ENCODE peak calls at places on chromosomes 4 and X, in ten cellular contexts. K is lung; U is effector memory CD4-positive, alpha-beta T cell; B is dorsolateral prefrontal cortex; E is ovary; N is breast epithelium; O is fibroblast of lung; T is CD4-positive, alpha-beta T cell; M is psoas muscle; D is A549. Z is an unnamed sample.

GRCh38 chr4:107939307-107939706 is 8.0 kb downstream of the CYP2U1 start:
- DNase-seq in M (no peak), O (no peak), U (no peak), E (no peak), B (no peak), N (no peak), K (no peak), D (no peak), T (no peak), Z (no peak)

GRCh38 chr4:41590591-41590990 is 52.6 kb downstream of the LIMCH1 start:
- DNase-seq in B (no peak), U (no peak), M (no peak), E (no peak), O (no peak), T (no peak), D (no peak), K (peak), N (peak), Z (no peak)

GRCh38 chr4:40180356-40180755 is 16.5 kb upstream of the RHOH start:
- DNase-seq in U (no peak), E (no peak), O (peak), N (no peak), T (no peak), M (no peak), K (no peak), B (no peak), D (peak), Z (no peak)

GRCh38 chrX:105752334-105752733 is 70.0 kb upstream of the NRK start:
- DNase-seq in T (no peak), N (no peak), B (no peak), K (no peak), O (no peak), U (no peak), D (peak), M (no peak), E (no peak), Z (no peak)

GRCh38 chr4:142550955-142551354 is 295.1 kb downstream of the INPP4B start:
- DNase-seq in E (no peak), O (no peak), K (no peak), M (no peak), D (no peak), U (no peak), T (no peak), B (no peak), N (no peak), Z (no peak)

GRCh38 chrX:17654116-17654515 is 83.2 kb upstream of the SCML1 start:
- DNase-seq in U (peak), D (no peak), T (no peak), B (no peak), K (no peak), M (no peak), E (no peak), O (no peak), N (no peak), Z (no peak)

GRCh38 chr4:74999714-75000309 is 66.9 kb downstream of the PARM1 start:
- DNase-seq in K (no peak), U (no peak), T (no peak), B (no peak), E (no peak), D (no peak), N (no peak), O (no peak), M (no peak), Z (no peak)

GRCh38 chr4:77349361-77349760 is 192.4 kb downstream of the CCNG2 start:
- DNase-seq in D (no peak), N (no peak), O (no peak), E (no peak), M (no peak), T (no peak), U (no peak), K (no peak), B (no peak), Z (no peak)

GRCh38 chr4:160180206-160180605 is 1077.3 kb downstream of the RAPGEF2 start:
- DNase-seq in O (no peak), N (no peak), K (no peak), D (peak), B (no peak), E (no peak), T (no peak), U (no peak), M (no peak), Z (no peak)

GRCh38 chrX:138037548-138037947 is 471.6 kb downstream of the ZIC3 start:
- DNase-seq in O (no peak), U (no peak), E (no peak), N (no peak), M (no peak), T (no peak), K (no peak), B (no peak), D (no peak), Z (no peak)
- H3K27ac ChIP-seq in O (no peak), U (no peak), E (no peak), N (no peak), M (no peak), T (no peak), K (no peak), B (no peak), D (no peak), Z (no peak)

GRCh38 chr4:9832640-9833039 is 51.2 kb downstream of the DRD5 start:
- DNase-seq in U (no peak), O (no peak), D (no peak), K (no peak), T (no peak), E (no peak), M (no peak), N (no peak), B (no peak), Z (no peak)

DNA sequence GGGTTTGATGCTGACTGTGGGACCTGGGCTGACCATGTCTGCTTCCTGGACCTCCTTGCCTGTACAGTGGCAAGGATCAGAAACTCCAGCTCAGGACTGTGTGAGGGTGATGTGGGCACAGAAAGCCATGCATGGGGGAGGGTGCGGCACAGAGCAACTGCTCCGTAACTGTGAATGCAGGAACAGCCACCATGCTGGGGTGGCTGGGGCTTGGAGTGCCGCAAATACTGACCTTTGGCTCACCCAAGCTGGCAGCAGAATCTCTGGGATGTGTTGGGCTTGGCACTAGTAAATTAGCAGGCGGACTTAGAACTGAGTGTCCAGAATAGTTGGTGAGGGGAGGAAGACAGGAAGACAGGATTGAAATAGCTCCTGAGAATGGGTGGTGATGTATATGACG is 52.0 kb downstream of the DRD5 start:
- DNase-seq in T (no peak), K (no peak), M (no peak), O (no peak), D (no peak), N (no peak), B (no peak), E (no peak), U (no peak), Z (no peak)
- H3K27ac ChIP-seq in T (no peak), K (no peak), M (no peak), O (no peak), D (no peak), N (no peak), B (no peak), E (no peak), U (no peak), Z (no peak)

GRCh38 chr4:125390727-125391126 is 76.0 kb downstream of the FAT4 start:
- DNase-seq in N (no peak), O (no peak), E (no peak), D (no peak), T (no peak), U (no peak), K (no peak), M (no peak), B (no peak), Z (no peak)
- H3K27ac ChIP-seq in N (peak), O (peak), E (no peak), D (no peak), T (no peak), U (no peak), K (peak), M (peak), B (no peak), Z (no peak)

DNA sequence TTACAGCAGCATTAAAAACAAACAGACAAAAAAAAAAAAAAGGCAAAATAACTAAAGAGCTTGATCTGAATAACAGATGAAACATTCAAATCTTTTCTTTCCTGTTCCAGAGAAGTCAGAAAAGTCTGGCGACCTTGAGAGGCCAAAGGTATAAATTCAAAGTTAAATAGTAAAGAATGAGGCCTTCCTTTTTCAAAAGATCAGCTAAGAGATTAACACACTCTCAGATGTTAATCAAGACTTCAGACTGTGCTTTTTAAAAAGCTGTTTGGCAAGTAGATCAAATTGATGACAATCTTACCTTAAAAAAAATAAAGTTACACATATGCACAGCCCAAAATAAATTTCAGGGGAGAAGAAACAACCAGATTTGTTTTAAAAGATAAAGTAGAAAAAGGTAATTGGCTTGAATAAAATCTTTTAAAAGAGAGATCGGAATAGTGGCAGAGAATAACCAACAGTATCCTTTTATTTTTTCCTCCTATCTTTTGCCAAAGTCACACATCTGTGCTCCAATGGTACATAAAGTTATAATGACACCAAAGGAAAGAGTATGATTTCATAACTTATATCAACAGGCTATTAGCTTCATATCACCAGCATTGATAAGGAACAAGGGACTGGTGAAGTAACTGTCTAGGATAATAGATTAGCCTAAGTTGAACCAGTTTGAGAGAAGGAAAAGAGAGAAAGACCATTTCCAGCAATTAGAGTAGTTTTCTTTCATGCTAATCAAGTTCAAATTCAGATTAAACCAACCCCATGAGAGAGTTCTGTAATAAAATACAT is 70.4 kb downstream of the METTL14 start:
- DNase-seq in N (no peak), T (no peak), O (no peak), E (no peak), U (no peak), M (no peak), D (no peak), B (no peak), K (no peak), Z (no peak)
- H3K27ac ChIP-seq in N (peak), T (no peak), O (no peak), E (peak), U (no peak), M (peak), D (no peak), B (no peak), K (peak), Z (no peak)

Z was measured in caudate nucleus.